ENCODE peak calls at places on chromosomes 12 and 14, in eight cellular contexts. L is neural progenitor cell, J is IMR-90, T is neuronal stem cell, M is fibroblast of lung, Y is Karpas-422, S is GM12878, B is HCT116. N is an unnamed sample.

GRCh38 chr12:21613931-21614330 is 9.3 kb upstream of the GYS2 start:
- DNase-seq in L (no peak), J (no peak), T (no peak), M (peak; percentile 59), Y (no peak), S (no peak), B (no peak), N (no peak)

GRCh38 chr14:52802597-52802996 is 11.2 kb upstream of the GNPNAT1 start:
- DNase-seq in L (no peak), J (peak; percentile 92), T (no peak), M (peak; percentile 80), Y (no peak), S (no peak), B (no peak), N (no peak)

GRCh38 chr12:65055874-65056273 is 65.2 kb downstream of the WIF1 start:
- DNase-seq in L (peak; percentile 38), J (no peak), T (no peak), M (no peak), Y (no peak), S (no peak), B (no peak), N (no peak)

GRCh38 chr14:62632771-62633170 is 412.5 kb downstream of the KCNH5 start:
- DNase-seq in L (no peak), J (no peak), T (no peak), M (no peak), Y (no peak), S (no peak), B (no peak), N (no peak)

GRCh38 chr12:27083861-27084271 is 1.5 kb upstream of the C12orf71 start:
- DNase-seq in L (peak; percentile 75), J (peak; percentile 71), T (peak; percentile 48), M (peak; percentile 80), Y (no peak), S (no peak), B (no peak), N (no peak)

GRCh38 chr14:32372154-32372553 is 43.1 kb downstream of the AKAP6 start:
- DNase-seq in L (no peak), J (peak; percentile 97), T (no peak), M (peak; percentile 96), Y (no peak), S (no peak), B (no peak), N (no peak)

GRCh38 chr12:4449862-4450222 is 4.2 kb upstream of the FGF6 start:
- DNase-seq in L (no peak), J (no peak), T (no peak), M (no peak), Y (peak; percentile 54), S (no peak), B (no peak), N (no peak)

GRCh38 chr14:101929946-101930345 is 34.4 kb upstream of the DYNC1H1 start:
- DNase-seq in L (no peak), J (no peak), T (no peak), M (no peak), Y (no peak), S (no peak), B (no peak), N (no peak)

GRCh38 chr14:37452323-37452722 is 142.7 kb downstream of the FOXA1 start:
- DNase-seq in L (no peak), J (no peak), T (no peak), M (no peak), Y (no peak), S (no peak), B (no peak), N (no peak)

GRCh38 chr12:5745251-5745888 is 199.7 kb downstream of the ANO2 start:
- DNase-seq in L (peak; percentile 90), J (peak; percentile 58), T (peak; percentile 82), M (peak; percentile 58), Y (peak; percentile 87), S (no peak), B (peak; percentile 47), N (peak; percentile 77)

GRCh38 chr12:50403001-50403440 is 2.3 kb downstream of the LARP4 start:
- DNase-seq in L (no peak), J (no peak), T (no peak), M (no peak), Y (peak; percentile 67), S (no peak), B (no peak), N (no peak)

GRCh38 chr12:52698634-52699340 is 4.5 kb downstream of the KRT77 start:
- DNase-seq in L (no peak), J (no peak), T (no peak), M (no peak), Y (no peak), S (no peak), B (no peak), N (no peak)

GRCh38 chr12:6200266-6201198 is at the start of gene CD9:
- DNase-seq in L (peak; percentile 63), J (no peak), T (no peak), M (no peak), Y (no peak), S (no peak), B (peak; percentile 46), N (peak; percentile 82)

GRCh38 chr14:101062065-101062450 is 158.5 kb upstream of the RTL1 start:
- DNase-seq in L (peak; percentile 13), J (no peak), T (no peak), M (no peak), Y (no peak), S (no peak), B (no peak), N (no peak)

GRCh38 chr12:30979371-30980259 is 53.1 kb downstream of the TSPAN11 start:
- DNase-seq in L (no peak), J (no peak), T (no peak), M (no peak), Y (no peak), S (no peak), B (no peak), N (no peak)

GRCh38 chr12:92331383-92331782 is 185.7 kb upstream of the BTG1 start:
- DNase-seq in L (peak; percentile 38), J (no peak), T (no peak), M (no peak), Y (no peak), S (no peak), B (no peak), N (peak; percentile 39)

GRCh38 chr14:20350280-20350679 is 6.8 kb downstream of the PARP2 start:
- DNase-seq in L (no peak), J (peak; percentile 20), T (no peak), M (no peak), Y (no peak), S (no peak), B (no peak), N (no peak)

GRCh38 chr14:56884617-56885016 is 74.3 kb upstream of the OTX2 start:
- DNase-seq in L (peak; percentile 40), J (no peak), T (no peak), M (no peak), Y (no peak), S (no peak), B (no peak), N (no peak)

GRCh38 chr12:116456683-116457082 is 102.5 kb upstream of the MAP1LC3B2 start:
- DNase-seq in L (no peak), J (no peak), T (no peak), M (peak; percentile 27), Y (no peak), S (no peak), B (no peak), N (peak; percentile 56)

GRCh38 chr14:67420102-67420739 is 8.3 kb upstream of the PLEK2 start:
- DNase-seq in L (peak; percentile 41), J (no peak), T (no peak), M (no peak), Y (peak; percentile 94), S (no peak), B (no peak), N (peak; percentile 63)

GRCh38 chr12:98253207-98253606 is 262.2 kb upstream of the TMPO start:
- DNase-seq in L (no peak), J (no peak), T (no peak), M (no peak), Y (no peak), S (no peak), B (no peak), N (no peak)

GRCh38 chr12:80634903-80635302 is 72.5 kb upstream of the MYF6 start:
- DNase-seq in L (peak; percentile 22), J (no peak), T (no peak), M (no peak), Y (no peak), S (no peak), B (no peak), N (no peak)

DNA sequence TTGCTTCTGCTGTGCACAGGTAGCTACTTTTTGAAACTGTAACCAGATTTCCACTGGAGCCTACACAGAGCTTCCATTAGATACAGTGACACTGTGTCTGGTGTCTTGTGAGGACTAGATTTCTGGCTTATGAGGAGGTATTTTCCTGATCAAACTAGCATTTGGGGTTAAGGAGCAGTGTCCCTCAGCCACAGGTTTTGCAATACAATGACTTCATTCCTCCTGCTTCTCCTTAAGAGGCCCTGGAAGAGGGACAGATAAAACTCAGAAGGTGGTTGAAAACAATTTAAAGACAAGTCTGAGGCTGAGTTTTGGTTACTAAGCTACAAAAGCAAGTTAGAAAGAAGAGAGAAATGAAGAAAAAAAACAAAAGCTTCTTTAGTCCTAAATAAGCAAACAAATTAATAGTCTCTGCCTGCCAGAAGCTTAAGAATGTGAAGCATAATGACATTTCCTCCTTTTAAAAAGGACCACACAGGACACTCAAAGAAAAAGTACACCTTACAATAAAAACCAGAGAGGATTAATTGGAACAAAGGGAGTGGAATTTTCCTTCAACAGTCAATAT is 53.0 kb downstream of the PKP2 start:
- DNase-seq in L (peak; percentile 31), J (no peak), T (peak; percentile 26), M (peak; percentile 5), Y (no peak), S (no peak), B (no peak), N (no peak)
- H3K9ac ChIP-seq in L (no peak overlapping the region), J (no peak overlapping the region), T (no peak overlapping the region), M (no peak overlapping the region), Y (no peak overlapping the region), S (no peak overlapping the region), B (no peak overlapping the region), N (no peak overlapping the region)

GRCh38 chr14:77980475-77981321 is 180.8 kb downstream of the ADCK1 start:
- DNase-seq in L (peak; percentile 47), J (no peak), T (no peak), M (no peak), Y (no peak), S (no peak), B (no peak), N (peak; percentile 36)
- H3K4me3 ChIP-seq in L (peak overlapping the region; percentile 52), J (no peak overlapping the region), T (peak overlapping the region; percentile 3), M (no peak overlapping the region), Y (no peak overlapping the region), S (no peak overlapping the region), B (no peak overlapping the region), N (peak overlapping the region; percentile 35)

DNA sequence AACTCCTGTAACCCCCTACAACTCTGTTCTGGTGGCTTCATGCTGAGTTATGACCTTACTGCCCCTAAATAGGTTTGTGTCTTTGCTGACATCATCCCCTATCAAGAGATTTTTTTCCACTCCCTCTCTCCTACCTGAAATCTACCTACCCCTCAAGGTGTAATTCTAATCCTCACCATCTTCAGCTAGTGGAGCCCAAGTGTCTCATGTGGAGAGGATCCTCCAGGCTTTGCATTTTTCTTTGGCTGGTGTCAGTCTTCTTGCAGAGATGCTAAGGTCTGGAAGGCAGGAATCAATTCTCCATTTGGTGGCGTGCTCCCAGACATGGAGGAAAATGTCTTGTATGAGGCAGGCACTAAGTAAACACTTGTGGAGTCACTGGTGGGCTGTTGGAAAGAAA is 74.8 kb upstream of the PRMT8 start:
- DNase-seq in L (no peak), J (no peak), T (no peak), M (no peak), Y (no peak), S (no peak), B (no peak), N (no peak)
- H3K27me3 ChIP-seq in L (peaks cover 27% of the 10 kb centered on the region), J (peaks cover 1% of the 10 kb centered on the region), T (peaks cover 22% of the 10 kb centered on the region), M (no peaks in the 10 kb centered on the region), Y (no peaks in the 10 kb centered on the region), S (no peaks in the 10 kb centered on the region), B (peaks cover 24% of the 10 kb centered on the region), N (no peaks in the 10 kb centered on the region)

GRCh38 chr14:72925815-72926291 is 411 bp upstream of the DCAF4 start:
- DNase-seq in L (no peak), J (no peak), T (no peak), M (no peak), Y (no peak), S (no peak), B (no peak), N (no peak)
- H3K9ac ChIP-seq in L (no peak overlapping the region), J (peak overlapping the region; percentile 73), T (no peak overlapping the region), M (peak overlapping the region; percentile 69), Y (peak overlapping the region; percentile 63), S (peak overlapping the region; percentile 59), B (peak overlapping the region; percentile 83), N (peak overlapping the region; percentile 93)

N was measured in colonic mucosa.